ENCODE peak calls at places on chromosomes 3 and 15, in seven cellular contexts. M is IMR-90, F is neuronal stem cell, V is mesenchymal stem cell, K is H1, O is H9, W is trophoblast cell. C is an unnamed sample. For H3K4me1, the result is how much of the 10 kb centered on the place peaks cover.

GRCh38 chr3:28240440-28240839 is 979 bp upstream of the CMC1 start:
- DNase-seq in F (no peak), V (no peak), K (peak), W (no peak), M (no peak), O (peak), C (peak)

GRCh38 chr3:189227249-189227648 is 55.5 kb downstream of the TPRG1 start:
- DNase-seq in F (no peak), W (no peak), K (no peak), M (no peak), O (no peak), V (no peak), C (no peak)

GRCh38 chr3:86793786-86794185 is 197.2 kb downstream of the VGLL3 start:
- DNase-seq in O (no peak), W (peak), F (no peak), K (no peak), M (peak), V (peak), C (peak)

GRCh38 chr3:135240426-135240825 is 445.4 kb downstream of the EPHB1 start:
- DNase-seq in V (no peak), M (no peak), W (no peak), F (no peak), O (peak), K (no peak), C (peak)

GRCh38 chr15:85754993-85755392 is 39.7 kb downstream of the KLHL25 start:
- DNase-seq in M (peak), F (no peak), W (no peak), V (no peak), O (peak), K (no peak), C (no peak)

GRCh38 chr3:50303038-50303815 is at the start of gene HYAL1:
- DNase-seq in F (no peak), O (peak), W (no peak), K (peak), V (no peak), M (no peak), C (peak)

GRCh38 chr3:113264249-113264648 is 52.9 kb downstream of the BOC start:
- DNase-seq in O (peak), V (no peak), F (peak), M (no peak), K (peak), W (no peak), C (no peak)

GRCh38 chr15:66359740-66360139 is 3.3 kb upstream of the TIPIN start:
- DNase-seq in K (no peak), V (no peak), F (no peak), O (no peak), W (no peak), M (no peak), C (no peak)

GRCh38 chr15:68700395-68701123 is 120.1 kb downstream of the ANP32A start:
- DNase-seq in F (no peak), K (peak), V (peak), O (peak), M (peak), W (no peak), C (peak)

GRCh38 chr3:58058654-58059263 is 50.5 kb downstream of the FLNB start:
- DNase-seq in F (no peak), V (peak), W (no peak), O (no peak), K (no peak), M (peak), C (no peak)

GRCh38 chr15:72423256-72423655 is 25.2 kb downstream of the TMEM202 start:
- DNase-seq in M (no peak), K (no peak), V (no peak), F (no peak), O (no peak), W (no peak), C (no peak)

GRCh38 chr3:32483772-32484171 is 18.9 kb downstream of the CMTM6 start:
- DNase-seq in W (no peak), K (no peak), O (no peak), V (no peak), F (no peak), M (no peak), C (no peak)

GRCh38 chr15:69215636-69216035 is 55.2 kb downstream of the GLCE start:
- DNase-seq in V (no peak), O (no peak), W (no peak), M (no peak), F (no peak), K (no peak), C (no peak)

GRCh38 chr15:37111427-37111717 is 11.0 kb upstream of the MEIS2 start:
- DNase-seq in K (no peak), W (no peak), M (no peak), F (no peak), V (no peak), O (no peak), C (no peak)

GRCh38 chr3:19147905-19148767 is at the start of gene KCNH8:
- DNase-seq in V (no peak), K (peak), W (no peak), F (peak), O (peak), M (no peak), C (peak)

GRCh38 chr3:188343894-188344293 is 189.9 kb downstream of the LPP start:
- DNase-seq in K (no peak), V (no peak), O (no peak), M (no peak), F (no peak), W (no peak), C (no peak)

GRCh38 chr15:31609243-31609642 is 282.6 kb downstream of the KLF13 start:
- DNase-seq in M (peak), K (no peak), F (no peak), W (no peak), O (no peak), V (no peak), C (no peak)

GRCh38 chr3:79473993-79474392 is 293.8 kb downstream of the ROBO1 start:
- DNase-seq in O (no peak), M (no peak), W (no peak), K (no peak), F (no peak), V (no peak), C (no peak)

GRCh38 chr15:89358755-89359439 is 24.3 kb upstream of the POLG start:
- DNase-seq in F (peak), O (peak), V (peak), K (peak), W (peak), M (peak), C (peak)

GRCh38 chr3:192571197-192571791 is 156.0 kb downstream of the FGF12 start:
- DNase-seq in K (no peak), W (no peak), O (peak), V (no peak), M (peak), F (no peak), C (no peak)

GRCh38 chr15:33032053-33032452 is 162.5 kb downstream of the FMN1 start:
- DNase-seq in O (no peak), K (no peak), W (no peak), V (no peak), M (peak), F (no peak), C (no peak)

GRCh38 chr3:87052499-87053260 is 61.7 kb upstream of the VGLL3 start:
- DNase-seq in O (peak), F (no peak), V (peak), K (peak), W (no peak), M (no peak), C (peak)

GRCh38 chr15:24054547-24055245 is 367.6 kb upstream of the NDN start:
- DNase-seq in M (no peak), K (no peak), F (no peak), O (no peak), V (peak), W (no peak), C (no peak)

GRCh38 chr3:113225286-113225685 is 13.9 kb downstream of the BOC start:
- DNase-seq in V (no peak), F (no peak), W (no peak), K (no peak), M (no peak), O (no peak), C (no peak)

GRCh38 chr15:94080416-94080815 is 150.9 kb upstream of the MCTP2 start:
- DNase-seq in V (no peak), F (no peak), W (no peak), M (no peak), O (peak), K (peak), C (peak)

GRCh38 chr3:51024765-51025681 is 350.3 kb downstream of the DOCK3 start:
- DNase-seq in W (no peak), M (no peak), K (no peak), O (peak), V (no peak), F (no peak), C (peak)

GRCh38 chr15:74752486-74753395 is 4.1 kb downstream of the CYP1A2 start:
- DNase-seq in O (no peak), F (no peak), K (no peak), M (peak), W (peak), V (no peak), C (peak)

GRCh38 chr3:183116051-183116614 is 16.8 kb upstream of the MCCC1 start:
- DNase-seq in V (no peak), W (no peak), M (no peak), F (peak), O (peak), K (peak), C (peak)

GRCh38 chr3:50351318-50351687 is 641 bp downstream of the CYB561D2 start:
- DNase-seq in V (no peak), F (no peak), M (no peak), W (no peak), O (no peak), K (no peak), C (no peak)

GRCh38 chr15:25061808-25062550 is 107.2 kb downstream of the SNRPN start:
- DNase-seq in F (no peak), O (no peak), V (no peak), M (no peak), W (no peak), K (no peak), C (no peak)

GRCh38 chr15:71437919-71438318 is 322.6 kb downstream of the THSD4 start:
- DNase-seq in M (no peak), K (no peak), F (no peak), O (no peak), W (no peak), V (no peak), C (no peak)

GRCh38 chr15:101560722-101561583 is 71.4 kb upstream of the PCSK6 start:
- DNase-seq in K (peak), M (no peak), F (no peak), V (no peak), W (no peak), O (no peak), C (no peak)

GRCh38 chr3:141707741-141708203 is 30.3 kb upstream of the RNF7 start:
- DNase-seq in O (no peak), F (no peak), M (peak), K (no peak), W (no peak), V (peak), C (no peak)

GRCh38 chr15:80371924-80372323 is 32.3 kb upstream of the ARNT2 start:
- DNase-seq in K (no peak), V (no peak), W (no peak), O (no peak), F (no peak), M (no peak), C (no peak)

GRCh38 chr15:26038693-26039092 is 175.6 kb upstream of the ATP10A start:
- DNase-seq in W (no peak), V (no peak), K (peak), M (no peak), O (peak), F (no peak), C (peak)

GRCh38 chr15:41915203-41915994 is 21.5 kb upstream of the SPTBN5 start:
- DNase-seq in W (no peak), M (no peak), K (no peak), V (no peak), O (no peak), F (no peak), C (no peak)
- H3K4me1 ChIP-seq in W (under half), M (under half), K (under half), V (under half), O (under half), F (under half), C (under half)

GRCh38 chr15:88004379-88004778 is 252.2 kb downstream of the NTRK3 start:
- DNase-seq in M (no peak), O (no peak), W (no peak), V (no peak), F (no peak), K (no peak), C (no peak)
- H2AK5ac ChIP-seq in M (no peak), O (no peak), W (no peak), V (no peak), F (no peak), K (no peak), C (no peak)

GRCh38 chr3:10471337-10471721 is 34.1 kb downstream of the ATP2B2 start:
- DNase-seq in O (no peak), W (no peak), V (no peak), K (no peak), M (peak), F (peak), C (peak)
- H3K4me1 ChIP-seq in O (under half), W (under half), V (under half), K (under half), M (under half), F (under half), C (under half)

DNA sequence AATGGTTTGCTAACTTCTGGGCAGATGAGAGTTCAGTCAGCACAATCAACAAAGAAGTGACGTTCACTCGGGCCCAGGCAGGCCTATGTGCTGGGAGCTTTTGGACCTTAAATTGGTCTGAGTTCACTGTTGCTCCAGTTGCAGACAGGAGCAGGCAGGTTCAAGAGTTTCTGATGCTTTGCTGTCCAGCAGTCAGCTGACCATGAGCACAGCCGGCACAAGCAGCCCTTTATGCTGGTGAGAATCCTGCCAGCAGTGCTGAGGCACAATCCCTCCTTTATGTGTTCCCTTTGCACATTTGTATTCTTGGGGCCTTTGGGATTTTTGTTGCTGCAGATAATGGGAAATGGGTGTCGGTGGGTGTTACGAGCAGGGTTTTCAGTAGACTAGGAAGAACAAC is 81.2 kb upstream of the GOLGA8J start:
- DNase-seq in K (no peak), V (no peak), F (no peak), O (no peak), W (no peak), M (no peak), C (no peak)
- H2AK5ac ChIP-seq in K (no peak), V (no peak), F (no peak), O (no peak), W (no peak), M (no peak), C (no peak)

DNA sequence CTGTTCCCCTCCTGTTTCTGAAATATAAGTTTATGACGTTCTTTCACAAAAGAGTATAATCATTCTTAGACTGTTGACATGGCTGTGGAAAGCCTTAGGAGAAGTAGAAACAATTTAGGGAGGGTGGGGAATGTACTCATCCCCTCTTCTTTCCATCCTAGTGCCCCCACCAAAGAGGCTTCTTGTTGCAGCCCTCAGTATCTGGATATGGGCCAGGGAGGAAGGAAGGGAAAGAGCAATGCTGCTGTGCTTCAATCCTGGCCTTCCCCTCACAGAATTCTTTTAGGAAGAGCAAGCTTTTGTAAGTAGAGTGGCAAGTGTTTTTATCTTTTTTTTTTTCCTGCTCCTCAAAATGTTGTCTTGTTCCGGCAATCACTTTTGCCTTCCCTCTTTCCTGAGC is 1.7 kb downstream of the INAFM2 start:
- DNase-seq in K (no peak), F (no peak), W (no peak), M (peak), O (no peak), V (peak), C (no peak)
- H3K4me1 ChIP-seq in K (under half), F (half or more), W (under half), M (under half), O (under half), V (under half), C (under half)

DNA sequence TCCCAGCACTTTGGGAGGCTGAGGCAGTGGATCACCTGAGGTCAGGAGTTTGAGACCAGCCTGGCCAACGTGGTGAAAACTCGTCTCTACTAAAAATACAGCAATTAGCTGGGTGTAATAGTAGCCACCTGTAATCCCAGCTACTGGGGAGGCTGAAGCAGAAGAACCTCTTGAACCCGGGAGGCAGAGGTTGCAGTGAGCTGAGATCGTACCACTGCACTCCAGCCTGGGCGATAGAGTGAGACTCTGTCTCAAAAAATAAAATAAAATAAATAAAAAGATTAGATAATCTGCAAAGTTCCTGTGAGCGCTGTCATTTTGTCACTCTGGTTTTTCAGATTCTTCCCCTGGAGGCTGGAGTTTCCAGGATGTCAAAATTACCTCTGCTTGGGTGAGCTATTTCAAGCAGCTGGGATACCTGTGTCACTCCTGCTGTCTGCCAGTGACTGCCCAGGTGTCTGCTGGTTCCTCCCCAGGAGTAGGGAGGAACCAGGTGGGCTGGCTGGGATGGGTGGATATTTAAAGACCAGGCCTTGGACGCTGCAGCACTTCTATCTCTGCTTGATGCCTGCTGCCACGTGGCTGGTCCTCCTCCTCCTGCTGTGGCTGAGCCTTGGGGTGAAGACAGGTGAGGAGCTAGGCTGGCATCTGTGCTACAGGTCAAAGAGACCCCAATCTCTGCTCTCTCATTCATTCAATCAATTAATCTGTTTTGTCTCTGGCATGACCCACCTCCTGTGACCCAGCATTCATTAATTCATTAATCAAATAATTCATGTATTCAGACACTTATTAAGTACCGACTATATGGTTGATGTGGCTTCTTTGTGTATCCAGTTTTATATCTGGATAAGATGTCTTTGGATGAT is 19.5 kb upstream of the MUC20 start:
- DNase-seq in O (no peak), V (no peak), K (no peak), M (no peak), F (no peak), W (peak), C (no peak)
- H2AK5ac ChIP-seq in O (no peak), V (no peak), K (no peak), M (no peak), F (no peak), W (no peak), C (no peak)

GRCh38 chr3:64342940-64343691 is 117.8 kb upstream of the PRICKLE2 start:
- DNase-seq in F (no peak), M (peak), V (peak), K (no peak), W (no peak), O (no peak), C (peak)
- H3K4me1 ChIP-seq in F (under half), M (under half), V (under half), K (under half), W (under half), O (under half), C (under half)

GRCh38 chr3:193660698-193661400 is 67.8 kb downstream of the OPA1 start:
- DNase-seq in O (no peak), V (no peak), W (no peak), M (peak), K (no peak), F (no peak), C (no peak)
- H2AK5ac ChIP-seq in O (no peak), V (no peak), W (no peak), M (no peak), K (no peak), F (no peak), C (no peak)

DNA sequence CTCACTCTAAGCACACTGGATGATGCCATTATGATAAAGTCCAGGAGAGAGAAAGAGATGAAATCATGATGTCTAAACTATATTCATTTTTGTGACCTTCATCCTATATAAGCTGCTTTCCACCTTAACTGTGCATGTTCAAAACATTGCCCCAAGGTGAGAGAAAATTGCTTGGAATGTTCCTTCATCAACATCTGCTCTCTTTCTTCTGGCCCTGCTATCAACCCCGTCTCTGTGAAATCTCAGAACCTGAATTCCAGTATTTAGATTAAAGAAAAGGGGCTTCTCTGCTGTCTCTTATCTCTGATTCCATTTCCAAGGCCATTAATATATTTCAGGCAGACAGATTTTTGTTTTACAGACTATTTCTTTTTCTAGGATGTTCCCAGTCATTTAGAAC is 47.3 kb upstream of the PHLDB2 start:
- DNase-seq in F (no peak), W (peak), M (peak), V (no peak), K (no peak), O (no peak), C (no peak)
- H3K4me1 ChIP-seq in F (under half), W (under half), M (under half), V (under half), K (under half), O (under half), C (under half)

C was measured in mesendoderm.